ENCODE peak calls at places on chromosome 1, in four cellular contexts. O is neural progenitor cell, N is PC-3, G is A549. Z is an unnamed sample.
A peak's percentile ranks its signal among the peaks of the same experiment; 100 is the strongest.

GRCh38 chr1:1000357-1001056 is 610 bp upstream of the HES4 start:
- DNase-seq in O (peak; percentile 84), N (peak; percentile 90), G (peak; percentile 95), Z (peak; percentile 83)

GRCh38 chr1:109907190-109907774 is 3.4 kb upstream of the CSF1 start:
- DNase-seq in O (no peak), N (no peak), G (no peak), Z (no peak)

GRCh38 chr1:35929730-35930592 is 944 bp upstream of the AGO3 start:
- DNase-seq in O (peak; percentile 72), N (peak; percentile 54), G (no peak), Z (no peak)

GRCh38 chr1:22376001-22376400 is 75.7 kb upstream of the ZBTB40 start:
- DNase-seq in O (no peak), N (no peak), G (no peak), Z (no peak)

GRCh38 chr1:78069784-78070183 is 24.0 kb downstream of the GIPC2 start:
- DNase-seq in O (no peak), N (peak; percentile 61), G (no peak), Z (no peak)

GRCh38 chr1:53992085-53992874 is 25.7 kb downstream of the LDLRAD1 start:
- DNase-seq in O (peak; percentile 56), N (no peak), G (peak; percentile 22), Z (no peak)

GRCh38 chr1:185565314-185565713 is 168.9 kb upstream of the HMCN1 start:
- DNase-seq in O (no peak), N (peak; percentile 28), G (peak; percentile 49), Z (no peak)

GRCh38 chr1:999797-1000356 is at the start of gene HES4:
- DNase-seq in O (peak; percentile 98), N (peak; percentile 97), G (peak; percentile 92), Z (peak; percentile 92)

GRCh38 chr1:8966606-8967005 is 20.9 kb downstream of the CA6 start:
- DNase-seq in O (no peak), N (no peak), G (no peak), Z (no peak)

GRCh38 chr1:2134232-2134603 is 60.4 kb downstream of the FAAP20 start:
- DNase-seq in O (no peak), N (no peak), G (no peak), Z (no peak)

GRCh38 chr1:2133039-2133878 is 61.3 kb downstream of the FAAP20 start:
- DNase-seq in O (peak; percentile 100), N (peak; percentile 99), G (peak; percentile 95), Z (peak; percentile 96)

GRCh38 chr1:2133879-2134215 is 60.7 kb downstream of the FAAP20 start:
- DNase-seq in O (peak; percentile 41), N (no peak), G (no peak), Z (no peak)

GRCh38 chr1:2130871-2131289 is 63.7 kb downstream of the FAAP20 start:
- DNase-seq in O (no peak), N (no peak), G (no peak), Z (no peak)

DNA sequence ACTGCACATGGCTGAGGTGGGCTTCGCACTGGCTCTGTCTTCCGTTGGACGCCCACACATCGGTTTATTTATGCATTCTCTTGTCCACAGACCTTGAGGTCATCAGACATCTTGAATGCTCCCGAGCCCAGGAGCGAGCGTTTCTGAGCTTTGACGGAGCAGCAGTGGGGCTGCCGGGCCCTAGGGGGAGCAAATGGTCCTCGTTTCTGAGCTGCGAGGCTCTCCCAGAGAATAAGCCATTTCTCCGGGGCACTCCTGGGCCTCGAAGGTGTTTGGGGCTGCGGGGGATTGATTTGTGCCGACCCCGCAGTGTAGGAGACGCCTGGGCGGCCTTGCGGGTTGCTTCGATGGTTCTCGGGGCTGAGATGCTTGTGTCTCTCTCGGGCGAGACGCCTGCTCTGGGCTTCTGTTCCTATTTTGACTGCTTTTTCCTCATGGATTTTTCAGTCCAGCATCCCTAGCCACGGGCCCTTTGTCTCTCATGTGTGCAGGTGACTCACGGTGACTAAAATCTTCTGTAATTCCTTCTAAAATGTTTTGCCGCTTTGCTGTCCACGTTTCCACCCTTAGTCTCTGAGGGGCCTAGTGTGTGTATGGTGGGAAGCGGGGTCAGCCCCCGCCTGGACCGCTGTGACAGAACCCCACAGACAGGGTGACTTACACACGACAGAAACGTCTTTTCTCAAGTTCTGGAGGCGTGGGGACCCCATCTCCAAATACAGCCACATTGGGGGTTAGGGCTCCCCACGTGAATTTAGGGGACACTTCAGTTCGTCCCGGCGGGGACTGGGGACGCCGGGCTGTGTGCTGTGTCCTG is 62.1 kb downstream of the FAAP20 start:
- DNase-seq in O (peak; percentile 79), N (peak; percentile 91), G (peak; percentile 14), Z (peak; percentile 8)
- H3K4me2 ChIP-seq in O (peak overlapping the region; percentile 59), N (peak overlapping the region; percentile 98), G (peak overlapping the region; percentile 93), Z (peak overlapping the region; percentile 63)

GRCh38 chr1:25728301-25728935 is 71.6 kb upstream of the SELENON start:
- DNase-seq in O (no peak), N (no peak), G (no peak), Z (no peak)
- H3K4me2 ChIP-seq in O (peak overlapping the region; percentile 17), N (no peak overlapping the region), G (no peak overlapping the region), Z (no peak overlapping the region)

GRCh38 chr1:93614550-93615200 is 67.0 kb downstream of the BCAR3 start:
- DNase-seq in O (no peak), N (peak; percentile 76), G (no peak), Z (no peak)
- H3K4me2 ChIP-seq in O (no peak overlapping the region), N (peak overlapping the region; percentile 2), G (peak overlapping the region; percentile 73), Z (no peak overlapping the region)

GRCh38 chr1:154407866-154408777 is 3.0 kb downstream of the IL6R start:
- DNase-seq in O (no peak), N (no peak), G (no peak), Z (no peak)
- H3K4me2 ChIP-seq in O (no peak overlapping the region), N (peak overlapping the region; percentile 97), G (peak overlapping the region; percentile 97), Z (no peak overlapping the region)

GRCh38 chr1:179287946-179288345 is 5.7 kb upstream of the SOAT1 start:
- DNase-seq in O (no peak), N (peak; percentile 44), G (peak; percentile 63), Z (no peak)

GRCh38 chr1:179278920-179279319 is 14.7 kb upstream of the SOAT1 start:
- DNase-seq in O (no peak), N (no peak), G (no peak), Z (no peak)

GRCh38 chr1:179287456-179287855 is 6.1 kb upstream of the SOAT1 start:
- DNase-seq in O (no peak), N (no peak), G (peak; percentile 9), Z (no peak)

GRCh38 chr1:179288977-179289376 is 4.6 kb upstream of the SOAT1 start:
- DNase-seq in O (no peak), N (no peak), G (peak; percentile 32), Z (no peak)

GRCh38 chr1:179283992-179284391 is 9.6 kb upstream of the SOAT1 start:
- DNase-seq in O (no peak), N (no peak), G (no peak), Z (no peak)
- H3K4me2 ChIP-seq in O (no peak overlapping the region), N (no peak overlapping the region), G (no peak overlapping the region), Z (no peak overlapping the region)